ENCODE peak calls at places on chromosome 20, in ten cellular contexts. I is GM12878; M is DMS153; Z is left ventricle myocardium superior; R is aorta; S is stimulated activated CD4-positive, alpha-beta T cell treated with anti-CD3 and anti-CD28 coated beads, Interleukin-12 subunit alpha, Interleukin-12 subunit beta, amount 100 ng/mL, for 4 hours; Y is COLO829; Q is GDM1; C is kidney tubule cell; J is GM10248. A is an unnamed sample.

GRCh38 chr20:58612021-58612700 is 38.9 kb upstream of the STX16 start:
- DNase-seq in I (no peak), M (no peak), Z (no peak), R (no peak), S (no peak), Y (no peak), Q (no peak), C (no peak), J (no peak), A (no peak)

GRCh38 chr20:46207031-46207549 is 89.0 kb downstream of the CD40 start:
- DNase-seq in I (no peak), M (no peak), Z (peak; percentile 49), R (no peak), S (no peak), Y (no peak), Q (no peak), C (no peak), J (no peak), A (no peak)

GRCh38 chr20:779771-780170 is 11.5 kb upstream of the SLC52A3 start:
- DNase-seq in I (no peak), M (no peak), Z (no peak), R (no peak), S (no peak), Y (no peak), Q (no peak), C (no peak), J (no peak), A (no peak)

GRCh38 chr20:3307078-3307477 is 68.1 kb upstream of the SLC4A11 start:
- DNase-seq in I (no peak), M (no peak), Z (no peak), R (peak; percentile 67), S (no peak), Y (no peak), Q (no peak), C (no peak), J (no peak), A (peak; percentile 55)

GRCh38 chr20:362271-363254 is 15.7 kb downstream of the NRSN2 start:
- DNase-seq in I (no peak), M (peak; percentile 95), Z (peak; percentile 93), R (peak; percentile 94), S (peak; percentile 12), Y (peak; percentile 78), Q (no peak), C (peak; percentile 98), J (no peak), A (peak; percentile 86)

GRCh38 chr20:20547221-20547875 is 165.1 kb downstream of the RALGAPA2 start:
- DNase-seq in I (no peak), M (no peak), Z (no peak), R (no peak), S (no peak), Y (no peak), Q (no peak), C (no peak), J (no peak), A (no peak)

GRCh38 chr20:24235224-24235735 is 234.1 kb upstream of the SYNDIG1 start:
- DNase-seq in I (no peak), M (no peak), Z (no peak), R (no peak), S (no peak), Y (no peak), Q (no peak), C (no peak), J (no peak), A (no peak)

GRCh38 chr20:49890651-49891361 is 24.5 kb downstream of the SPATA2 start:
- DNase-seq in I (no peak), M (no peak), Z (peak; percentile 53), R (no peak), S (no peak), Y (no peak), Q (no peak), C (no peak), J (no peak), A (no peak)

GRCh38 chr20:58623579-58624473 is 27.3 kb upstream of the STX16 start:
- DNase-seq in I (no peak), M (no peak), Z (peak; percentile 70), R (peak; percentile 91), S (no peak), Y (peak; percentile 95), Q (no peak), C (peak; percentile 92), J (no peak), A (peak; percentile 81)

GRCh38 chr20:61835791-61836350 is 229.8 kb downstream of the TAF4 start:
- DNase-seq in I (no peak), M (no peak), Z (peak; percentile 9), R (no peak), S (no peak), Y (no peak), Q (no peak), C (no peak), J (no peak), A (no peak)

GRCh38 chr20:62258499-62259293 is 20.4 kb downstream of the OSBPL2 start:
- DNase-seq in I (no peak), M (no peak), Z (peak; percentile 63), R (peak; percentile 71), S (no peak), Y (no peak), Q (no peak), C (peak; percentile 66), J (no peak), A (no peak)

GRCh38 chr20:47989957-47990356 is 204.7 kb upstream of the SULF2 start:
- DNase-seq in I (no peak), M (peak; percentile 52), Z (no peak), R (no peak), S (no peak), Y (no peak), Q (no peak), C (peak; percentile 30), J (no peak), A (no peak)

GRCh38 chr20:12110711-12111110 is 193.0 kb downstream of the BTBD3 start:
- DNase-seq in I (no peak), M (no peak), Z (no peak), R (no peak), S (no peak), Y (no peak), Q (no peak), C (no peak), J (no peak), A (no peak)

GRCh38 chr20:32465092-32465900 is 107.2 kb downstream of the ASXL1 start:
- DNase-seq in I (no peak), M (no peak), Z (peak; percentile 70), R (no peak), S (no peak), Y (peak; percentile 58), Q (no peak), C (peak; percentile 94), J (no peak), A (no peak)

GRCh38 chr20:59776059-59776603 is 157.3 kb downstream of the SYCP2 start:
- DNase-seq in I (no peak), M (no peak), Z (no peak), R (no peak), S (no peak), Y (no peak), Q (no peak), C (no peak), J (no peak), A (no peak)

GRCh38 chr20:63025534-63026331 is 19.0 kb upstream of the BHLHE23 start:
- DNase-seq in I (no peak), M (peak; percentile 15), Z (peak; percentile 35), R (peak; percentile 44), S (no peak), Y (peak; percentile 59), Q (no peak), C (peak; percentile 42), J (no peak), A (peak; percentile 57)

GRCh38 chr20:4942336-4942735 is 59.0 kb downstream of the SLC23A2 start:
- DNase-seq in I (no peak), M (no peak), Z (no peak), R (no peak), S (no peak), Y (no peak), Q (no peak), C (peak; percentile 18), J (no peak), A (no peak)

GRCh38 chr20:53778041-53778516 is 184.4 kb upstream of the ZNF217 start:
- DNase-seq in I (no peak), M (no peak), Z (no peak), R (no peak), S (no peak), Y (no peak), Q (no peak), C (no peak), J (no peak), A (peak; percentile 48)

GRCh38 chr20:63106108-63106764 is 99.5 kb upstream of the BHLHE23 start:
- DNase-seq in I (no peak), M (no peak), Z (peak; percentile 49), R (peak; percentile 64), S (no peak), Y (no peak), Q (no peak), C (no peak), J (no peak), A (peak; percentile 81)

GRCh38 chr20:50759678-50760077 is 28.3 kb downstream of the PARD6B start:
- DNase-seq in I (no peak), M (no peak), Z (no peak), R (no peak), S (no peak), Y (no peak), Q (no peak), C (no peak), J (no peak), A (no peak)

A was measured in tibial artery.